ENCODE peak calls at places on chromosomes 4 and X, in five cellular contexts. E is left ventricle myocardium inferior, Y is endothelial cell of umbilical vein, F is RWPE2, B is adrenal gland. O is an unnamed sample. For H3K4me1, the result is how much of the 10 kb centered on the place peaks cover.

GRCh38 chr4:48031802-48032525 is 15.4 kb downstream of the NIPAL1 start:
- DNase-seq in E (no peak), Y (no peak), F (no peak), B (peak), O (peak)

GRCh38 chrX:19791562-19791961 is 95.8 kb downstream of the SH3KBP1 start:
- DNase-seq in E (no peak), Y (no peak), F (no peak), B (no peak), O (peak)

GRCh38 chr4:54746228-54746627 is 88.5 kb downstream of the KIT start:
- DNase-seq in E (no peak), Y (no peak), F (no peak), B (no peak), O (no peak)

GRCh38 chrX:77009691-77010090 is 437.5 kb upstream of the FGF16 start:
- DNase-seq in E (no peak), Y (no peak), F (no peak), B (peak), O (no peak)

GRCh38 chrX:133359466-133359865 is 55.8 kb downstream of the GPC4 start:
- DNase-seq in E (no peak), Y (no peak), F (no peak), B (no peak), O (no peak)

GRCh38 chrX:103644125-103644524 is 15.3 kb downstream of the TCEAL1 start:
- DNase-seq in E (no peak), Y (no peak), F (no peak), B (no peak), O (no peak)

GRCh38 chr4:52370576-52370975 is 288.5 kb downstream of the USP46 start:
- DNase-seq in E (no peak), Y (no peak), F (no peak), B (no peak), O (no peak)

GRCh38 chrX:107728342-107729099 is 47.1 kb downstream of the TSC22D3 start:
- DNase-seq in E (no peak), Y (no peak), F (no peak), B (no peak), O (no peak)

GRCh38 chrX:13478740-13479451 is 90.5 kb upstream of the EGFL6 start:
- DNase-seq in E (no peak), Y (no peak), F (no peak), B (no peak), O (no peak)

GRCh38 chr4:74157116-74157742 is 689 bp upstream of the MTHFD2L start:
- DNase-seq in E (no peak), Y (peak), F (no peak), B (peak), O (peak)

GRCh38 chrX:41960142-41960541 is 36.8 kb upstream of the CASK start:
- DNase-seq in E (no peak), Y (no peak), F (no peak), B (no peak), O (no peak)

GRCh38 chr4:39758176-39758575 is 60.2 kb downstream of the UBE2K start:
- DNase-seq in E (no peak), Y (no peak), F (no peak), B (no peak), O (no peak)

GRCh38 chr4:20127626-20128025 is 124.1 kb upstream of the SLIT2 start:
- DNase-seq in E (no peak), Y (no peak), F (no peak), B (no peak), O (peak)

GRCh38 chr4:3205995-3206394 is 43.0 kb upstream of the MSANTD1 start:
- DNase-seq in E (no peak), Y (no peak), F (no peak), B (no peak), O (no peak)

GRCh38 chr4:166941629-166942028 is 292.7 kb downstream of the SPOCK3 start:
- DNase-seq in E (no peak), Y (no peak), F (no peak), B (no peak), O (peak)

GRCh38 chr4:78439328-78439727 is 112.2 kb upstream of the ANXA3 start:
- DNase-seq in E (no peak), Y (peak), F (no peak), B (peak), O (no peak)

GRCh38 chr4:165384608-165385007 is 5.8 kb downstream of the CPE start:
- DNase-seq in E (no peak), Y (peak), F (no peak), B (no peak), O (peak)

GRCh38 chr4:26826721-26827120 is 33.9 kb upstream of the STIM2 start:
- DNase-seq in E (no peak), Y (peak), F (no peak), B (no peak), O (no peak)

GRCh38 chrX:49242545-49243066 is 7.3 kb downstream of the CCDC22 start:
- DNase-seq in E (no peak), Y (no peak), F (no peak), B (no peak), O (no peak)

GRCh38 chr4:184952522-184952921 is 65.8 kb upstream of the HELT start:
- DNase-seq in E (no peak), Y (no peak), F (no peak), B (no peak), O (no peak)

GRCh38 chr4:88706574-88706973 is 8.9 kb upstream of the NAP1L5 start:
- DNase-seq in E (no peak), Y (peak), F (no peak), B (peak), O (peak)

GRCh38 chr4:98779021-98779420 is 120.6 kb upstream of the TSPAN5 start:
- DNase-seq in E (no peak), Y (no peak), F (no peak), B (no peak), O (no peak)

GRCh38 chr4:33959519-33959918 is 2284.8 kb downstream of the ARAP2 start:
- DNase-seq in E (no peak), Y (no peak), F (no peak), B (no peak), O (no peak)

GRCh38 chr4:15149842-15150592 is 147.7 kb downstream of the CPEB2 start:
- DNase-seq in E (peak), Y (peak), F (no peak), B (peak), O (peak)

GRCh38 chr4:96352051-96352517 is 512.2 kb downstream of the PDHA2 start:
- DNase-seq in E (no peak), Y (peak), F (no peak), B (no peak), O (peak)

GRCh38 chrX:130028196-130028595 is 45.8 kb downstream of the BCORL1 start:
- DNase-seq in E (peak), Y (peak), F (no peak), B (peak), O (peak)

GRCh38 chr4:20529681-20530080 is 170.6 kb upstream of the PACRGL start:
- DNase-seq in E (no peak), Y (no peak), F (no peak), B (no peak), O (peak)

GRCh38 chr4:70559216-70559830 is 32.7 kb upstream of the AMBN start:
- DNase-seq in E (no peak), Y (peak), F (no peak), B (peak), O (peak)

GRCh38 chr4:128060130-128060619 is 937 bp upstream of the LARP1B start:
- DNase-seq in E (no peak), Y (peak), F (no peak), B (no peak), O (no peak)

GRCh38 chr4:11497212-11497806 is 68.6 kb upstream of the HS3ST1 start:
- DNase-seq in E (no peak), Y (no peak), F (no peak), B (no peak), O (no peak)

GRCh38 chrX:66638591-66639500 is at the start of gene EDA2R:
- DNase-seq in E (no peak), Y (peak), F (peak), B (peak), O (peak)

GRCh38 chr4:74320559-74321118 is 12.4 kb downstream of the EPGN start:
- DNase-seq in E (no peak), Y (peak), F (peak), B (no peak), O (peak)

DNA sequence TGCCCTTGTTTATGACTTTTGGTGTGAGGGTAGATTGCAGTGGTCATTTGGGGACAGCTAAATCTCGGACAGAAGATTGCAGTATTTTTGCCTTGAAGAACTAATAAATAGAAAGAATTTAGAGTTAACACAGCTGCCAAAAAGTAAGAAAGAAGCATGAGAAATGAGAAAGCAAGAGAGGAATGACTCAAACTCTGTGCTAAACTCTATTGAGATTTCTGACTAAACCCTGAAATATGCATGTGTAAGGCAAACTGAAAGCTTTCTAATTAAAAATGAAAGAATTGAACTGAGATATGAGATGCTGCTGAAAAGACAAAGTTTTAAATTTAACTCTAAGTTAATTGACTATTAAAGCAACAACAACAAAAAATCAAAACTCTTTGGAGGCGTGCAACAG is 791.3 kb downstream of the RAB28 start:
- DNase-seq in E (no peak), Y (no peak), F (no peak), B (no peak), O (peak)
- H3K4me1 ChIP-seq in E (under half), Y (under half), F (under half), B (under half), O (under half)

DNA sequence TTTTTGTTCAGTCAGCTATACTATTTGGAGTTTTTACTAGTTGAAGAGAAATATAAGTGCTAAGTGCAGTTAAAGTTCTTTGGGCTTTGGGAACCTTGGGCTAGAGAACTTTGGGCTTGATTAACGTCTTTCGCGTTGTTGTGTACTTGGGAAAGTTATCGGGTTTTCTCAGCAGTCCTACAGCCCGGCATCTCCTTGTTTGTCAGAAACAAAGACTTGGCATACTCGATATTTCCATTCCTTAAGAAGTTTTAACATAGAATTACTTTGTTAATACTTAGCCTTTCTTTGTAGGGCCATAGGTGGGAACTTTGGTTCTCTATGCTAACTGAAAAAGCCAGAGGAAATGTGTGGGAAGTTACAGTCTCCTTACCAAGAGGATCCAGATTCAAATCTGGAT is 28.7 kb downstream of the RAPGEF2 start:
- DNase-seq in E (no peak), Y (no peak), F (no peak), B (no peak), O (no peak)
- H3K4me1 ChIP-seq in E (half or more), Y (under half), F (under half), B (under half), O (under half)

DNA sequence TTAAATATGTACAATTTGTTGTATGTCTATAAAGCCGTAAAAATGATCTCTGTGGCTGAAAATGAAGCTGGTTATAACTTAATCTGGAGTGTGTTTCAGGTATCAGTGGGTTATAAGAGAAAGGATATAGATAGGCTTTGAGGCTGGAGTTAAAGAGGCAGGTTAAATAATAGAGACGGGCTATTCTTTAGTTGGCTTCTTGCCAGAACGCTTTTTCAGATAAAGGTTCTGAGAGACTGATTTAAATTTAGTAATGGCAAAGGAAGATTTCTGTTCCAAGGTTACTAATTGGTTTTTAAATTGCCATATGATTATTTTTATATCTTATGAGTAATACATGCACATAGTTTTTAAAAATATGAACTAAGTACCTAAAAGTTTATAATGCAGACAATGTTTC is 117.4 kb downstream of the AWAT2 start:
- DNase-seq in E (no peak), Y (no peak), F (no peak), B (no peak), O (no peak)
- H3K4me1 ChIP-seq in E (under half), Y (under half), F (under half), B (under half), O (under half)

DNA sequence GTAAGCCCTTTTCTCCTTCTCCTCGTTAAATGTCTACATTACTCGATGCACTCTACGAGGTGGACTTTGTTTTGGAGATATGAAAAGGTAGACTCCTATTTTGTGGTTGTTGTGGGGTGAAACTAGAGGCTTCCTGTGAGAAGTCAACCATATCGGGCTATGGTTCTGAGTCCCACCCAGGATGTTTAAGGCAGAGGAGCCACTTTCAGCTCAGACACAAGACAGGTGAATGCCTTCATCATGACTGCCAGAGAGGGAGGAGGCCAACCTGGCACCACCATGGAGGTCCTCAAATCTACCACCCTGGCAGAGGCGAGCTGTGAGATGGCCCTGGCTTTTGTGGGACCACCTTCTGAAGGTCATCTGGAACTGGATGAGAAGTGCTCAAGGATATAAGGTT is 154.4 kb upstream of the KLF3 start:
- DNase-seq in E (no peak), Y (no peak), F (no peak), B (no peak), O (no peak)
- H3K4me1 ChIP-seq in E (under half), Y (under half), F (under half), B (under half), O (under half)